ENCODE peak calls at places on chromosome 1, in eight cellular contexts. S is CD8-positive, alpha-beta T cell; I is uterus; V is IMR-90; T is heart right ventricle; L is upper lobe of right lung; Z is neural progenitor cell; G is colonic mucosa. K is an unnamed sample.
A peak's percentile ranks its signal among the peaks of the same experiment; 100 is the strongest.

GRCh38 chr1:85322655-85323054 is 46.2 kb upstream of the BCL10 start:
- DNase-seq in S (no peak), I (no peak), V (peak; percentile 59), T (no peak), L (no peak), Z (no peak), G (no peak), K (no peak)

GRCh38 chr1:54995835-54996234 is 2.9 kb upstream of the BSND start:
- DNase-seq in S (peak; percentile 55), I (no peak), V (no peak), T (no peak), L (no peak), Z (no peak), G (no peak), K (no peak)

GRCh38 chr1:185864889-185865288 is 130.7 kb downstream of the HMCN1 start:
- DNase-seq in S (no peak), I (no peak), V (peak; percentile 97), T (no peak), L (no peak), Z (no peak), G (no peak), K (no peak)

GRCh38 chr1:234731371-234732085 is 121.5 kb upstream of the IRF2BP2 start:
- DNase-seq in S (no peak), I (no peak), V (peak; percentile 93), T (no peak), L (no peak), Z (no peak), G (no peak), K (no peak)

GRCh38 chr1:48876221-48876785 is 99.6 kb upstream of the BEND5 start:
- DNase-seq in S (no peak), I (no peak), V (no peak), T (no peak), L (no peak), Z (no peak), G (no peak), K (no peak)

GRCh38 chr1:163267962-163268361 is 53.8 kb upstream of the NUF2 start:
- DNase-seq in S (no peak), I (no peak), V (no peak), T (no peak), L (no peak), Z (no peak), G (no peak), K (no peak)

GRCh38 chr1:55474168-55474786 is 259.1 kb upstream of the USP24 start:
- DNase-seq in S (no peak), I (no peak), V (peak; percentile 54), T (no peak), L (no peak), Z (no peak), G (no peak), K (no peak)

GRCh38 chr1:167057297-167057688 is 32.9 kb downstream of the GPA33 start:
- DNase-seq in S (no peak), I (no peak), V (peak; percentile 9), T (no peak), L (no peak), Z (peak; percentile 82), G (no peak), K (no peak)

GRCh38 chr1:89273324-89273778 is 691 bp upstream of the GBP5 start:
- DNase-seq in S (no peak), I (no peak), V (no peak), T (peak; percentile 10), L (no peak), Z (no peak), G (no peak), K (no peak)

GRCh38 chr1:18062180-18062579 is 45.4 kb upstream of the IGSF21 start:
- DNase-seq in S (no peak), I (no peak), V (no peak), T (no peak), L (no peak), Z (peak; percentile 74), G (no peak), K (no peak)

GRCh38 chr1:35860680-35861079 is 22.3 kb upstream of the AGO1 start:
- DNase-seq in S (no peak), I (no peak), V (no peak), T (no peak), L (no peak), Z (no peak), G (no peak), K (no peak)

GRCh38 chr1:15998929-15999328 is 5.1 kb upstream of the SRARP start:
- DNase-seq in S (no peak), I (no peak), V (no peak), T (no peak), L (no peak), Z (no peak), G (no peak), K (no peak)

GRCh38 chr1:15997076-15997585 is 6.9 kb upstream of the SRARP start:
- DNase-seq in S (no peak), I (no peak), V (no peak), T (no peak), L (no peak), Z (no peak), G (no peak), K (no peak)

GRCh38 chr1:15994590-15995351 is 9.3 kb upstream of the SRARP start:
- DNase-seq in S (peak; percentile 63), I (peak; percentile 54), V (peak; percentile 56), T (peak; percentile 66), L (peak; percentile 83), Z (peak; percentile 46), G (peak; percentile 62), K (peak; percentile 63)

GRCh38 chr1:15994081-15994480 is 10.0 kb upstream of the SRARP start:
- DNase-seq in S (no peak), I (no peak), V (no peak), T (no peak), L (no peak), Z (no peak), G (no peak), K (no peak)

GRCh38 chr1:15997637-15998280 is 6.3 kb upstream of the SRARP start:
- DNase-seq in S (no peak), I (no peak), V (no peak), T (no peak), L (no peak), Z (no peak), G (no peak), K (no peak)
- TF ChIP-seq CTCF in S (no peak), I (no peak), V (no peak), T (no peak), L (no peak), Z (no peak), G (no peak), K (no peak)

DNA sequence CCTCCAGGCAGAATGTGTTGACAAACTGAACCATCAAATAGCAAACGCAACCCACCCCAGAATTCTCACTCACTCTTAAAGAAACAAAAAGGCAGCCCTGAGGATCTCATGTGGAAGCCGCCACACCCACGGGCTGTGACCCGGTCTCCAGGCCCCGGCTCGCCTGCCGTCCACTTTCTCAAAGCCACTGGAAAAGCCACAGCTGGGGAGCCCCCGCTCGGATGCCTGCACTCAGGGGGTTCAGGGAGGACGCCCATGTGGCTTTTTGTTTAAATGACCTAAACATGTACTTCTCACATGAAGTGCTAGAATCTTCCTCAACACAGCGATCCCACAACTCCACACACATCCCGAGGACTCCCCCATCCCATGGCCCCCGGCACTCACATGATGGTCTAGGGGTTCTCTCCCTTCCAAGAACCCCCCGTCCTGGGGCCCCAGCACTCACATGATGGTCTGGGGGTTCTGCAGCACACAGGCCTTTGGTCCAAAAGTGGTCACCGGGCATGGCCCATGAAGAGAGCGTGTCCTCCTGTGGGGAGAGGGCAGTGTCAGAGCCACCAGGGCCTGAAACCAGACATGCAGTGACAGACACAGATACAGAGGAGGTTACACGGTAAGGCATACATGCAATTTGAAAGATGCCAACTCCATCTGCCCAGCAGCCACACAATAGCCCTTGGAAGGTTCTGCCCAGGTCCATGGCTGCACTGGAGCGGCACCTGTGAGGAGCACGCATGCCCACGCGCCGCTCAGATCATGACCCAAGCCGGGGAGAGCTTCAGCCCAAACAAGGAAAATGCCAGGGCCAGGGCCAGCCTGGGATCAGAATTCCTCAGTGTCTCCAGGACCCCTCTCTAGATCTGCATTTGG is 16.5 kb downstream of the NADK start:
- DNase-seq in S (no peak), I (no peak), V (no peak), T (no peak), L (no peak), Z (no peak), G (no peak), K (no peak)
- H3K36me3 ChIP-seq in S (peaks cover 39% of the 10 kb centered on the region), I (no peaks in the 10 kb centered on the region), V (peaks cover 50% of the 10 kb centered on the region), T (peaks cover 89% of the 10 kb centered on the region), L (peaks cover 63% of the 10 kb centered on the region), Z (no peaks in the 10 kb centered on the region), G (peaks cover 10% of the 10 kb centered on the region), K (peaks cover 78% of the 10 kb centered on the region)

GRCh38 chr1:11955221-11955620 is 20.7 kb downstream of the PLOD1 start:
- DNase-seq in S (no peak), I (no peak), V (no peak), T (no peak), L (no peak), Z (no peak), G (no peak), K (no peak)
- TF ChIP-seq CTCF in S (no peak), I (no peak), V (no peak), T (no peak), L (no peak), Z (no peak), G (no peak), K (no peak)

GRCh38 chr1:11836955-11837766 is 10.4 kb downstream of the NPPA start:
- DNase-seq in S (no peak), I (no peak), V (no peak), T (no peak), L (no peak), Z (no peak), G (no peak), K (no peak)

GRCh38 chr1:11841245-11842153 is 6.1 kb downstream of the NPPA start:
- DNase-seq in S (no peak), I (no peak), V (peak; percentile 12), T (no peak), L (no peak), Z (no peak), G (no peak), K (no peak)

GRCh38 chr1:11839727-11840705 is 7.6 kb downstream of the NPPA start:
- DNase-seq in S (no peak), I (no peak), V (no peak), T (no peak), L (no peak), Z (no peak), G (no peak), K (no peak)

GRCh38 chr1:11837767-11838348 is 9.7 kb downstream of the NPPA start:
- DNase-seq in S (no peak), I (no peak), V (no peak), T (no peak), L (no peak), Z (no peak), G (no peak), K (no peak)

DNA sequence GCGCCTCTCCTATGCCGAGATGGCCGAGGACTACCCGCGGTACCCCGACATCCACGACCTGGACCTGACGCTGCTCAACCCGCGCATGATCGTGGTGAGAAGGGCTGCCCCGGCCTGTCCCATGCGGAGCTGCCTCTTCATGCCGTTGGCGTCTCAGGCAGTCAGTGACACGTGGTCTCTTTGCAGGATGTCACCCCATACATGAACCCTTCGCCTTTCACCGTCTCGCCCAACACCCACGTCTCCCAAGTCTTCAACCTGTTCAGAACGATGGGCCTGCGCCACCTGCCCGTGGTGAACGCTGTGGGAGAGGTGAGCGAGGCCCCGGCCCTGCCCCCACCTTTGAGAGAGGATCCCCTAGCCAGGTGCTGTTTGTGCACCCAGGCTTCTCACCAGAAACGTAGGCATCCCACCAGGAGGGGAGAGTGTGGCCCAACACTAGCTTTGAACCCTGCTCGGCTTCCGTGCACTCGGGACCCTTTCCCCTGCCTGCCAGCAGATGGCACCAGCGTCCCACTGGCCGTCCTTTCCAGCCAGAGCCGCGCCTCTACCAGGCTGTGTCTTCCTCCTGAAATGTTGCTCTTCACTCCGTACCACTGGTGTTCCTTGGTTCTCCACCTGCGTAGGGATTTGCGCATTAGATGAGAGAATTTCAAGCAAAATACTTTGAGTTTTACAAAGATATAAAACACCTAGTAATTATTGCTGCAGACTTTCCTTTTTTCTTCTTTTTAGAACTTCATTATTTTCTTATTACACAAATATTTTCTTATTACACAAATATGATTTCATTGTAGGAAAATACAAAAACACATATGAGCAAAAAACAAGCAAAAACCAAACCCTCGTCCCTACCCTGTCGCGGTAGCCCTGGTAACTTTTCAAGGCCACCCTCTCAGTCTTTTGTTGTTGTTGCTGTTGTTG is 9.0 kb downstream of the NPPA start:
- DNase-seq in S (peak; percentile 84), I (peak; percentile 64), V (peak; percentile 41), T (peak; percentile 81), L (peak; percentile 83), Z (peak; percentile 73), G (peak; percentile 70), K (peak; percentile 69)
- H3K36me3 ChIP-seq in S (peaks cover 36% of the 10 kb centered on the region), I (no peaks in the 10 kb centered on the region), V (peaks cover 79% of the 10 kb centered on the region), T (peaks cover 98% of the 10 kb centered on the region), L (peaks cover 95% of the 10 kb centered on the region), Z (peaks cover 10% of the 10 kb centered on the region), G (peaks cover 38% of the 10 kb centered on the region), K (peaks cover 85% of the 10 kb centered on the region)

K was measured in left ventricle myocardium inferior.